ENCODE peak calls at places on chromosomes 6 and 20, in ten cellular contexts. R, F, A, W, X, M, Z, K, B and C are unnamed samples.

GRCh38 chr6:146028835-146029572 is at the start of gene GRM1:
- DNase-seq in B (no peak), W (no peak), M (no peak), R (no peak), F (no peak), A (no peak), Z (no peak), K (no peak), X (no peak), C (no peak)

GRCh38 chr6:27260339-27260738 is 12.8 kb downstream of the PRSS16 start:
- DNase-seq in M (no peak), Z (no peak), A (peak; percentile 25), B (no peak), F (no peak), X (no peak), W (no peak), K (no peak), R (no peak), C (no peak)

GRCh38 chr6:54260025-54260424 is 48.2 kb upstream of the TINAG start:
- DNase-seq in Z (no peak), W (no peak), M (no peak), A (no peak), R (no peak), X (no peak), F (no peak), B (no peak), K (no peak), C (no peak)

GRCh38 chr6:2149370-2150006 is 95.9 kb downstream of the GMDS start:
- DNase-seq in M (no peak), K (no peak), Z (no peak), W (peak; percentile 28), A (no peak), X (no peak), B (no peak), R (no peak), F (no peak), C (no peak)

GRCh38 chr6:9563996-9564395 is 850.9 kb downstream of the TFAP2A start:
- DNase-seq in R (no peak), W (no peak), B (no peak), Z (no peak), F (no peak), M (no peak), A (peak; percentile 14), X (no peak), K (no peak), C (no peak)

GRCh38 chr6:22041797-22042489 is 254.9 kb downstream of the PRL start:
- DNase-seq in X (no peak), K (peak; percentile 15), R (no peak), F (no peak), B (no peak), M (no peak), W (no peak), Z (no peak), A (peak; percentile 45), C (no peak)

GRCh38 chr6:117890172-117890571 is 16.9 kb upstream of the SLC35F1 start:
- DNase-seq in R (no peak), Z (no peak), W (no peak), F (no peak), A (no peak), B (no peak), X (no peak), K (no peak), M (no peak), C (no peak)

GRCh38 chr20:43095034-43095433 is 94.7 kb downstream of the PTPRT start:
- DNase-seq in A (no peak), X (no peak), K (no peak), R (no peak), W (no peak), M (no peak), B (no peak), F (no peak), Z (no peak), C (no peak)

GRCh38 chr6:160379464-160379863 is 31.3 kb downstream of the SLC22A3 start:
- DNase-seq in F (no peak), R (peak; percentile 6), B (no peak), X (no peak), W (no peak), K (no peak), A (peak; percentile 72), Z (no peak), M (no peak), C (no peak)

GRCh38 chr20:35092524-35093244 is at the start of gene TRPC4AP:
- DNase-seq in A (peak; percentile 94), K (peak; percentile 65), F (peak; percentile 91), Z (peak; percentile 95), B (peak; percentile 93), M (peak; percentile 97), W (peak; percentile 85), R (peak; percentile 76), X (peak; percentile 73), C (no peak)

GRCh38 chr6:16901777-16902176 is 140.5 kb upstream of the ATXN1 start:
- DNase-seq in K (no peak), B (peak; percentile 74), Z (no peak), M (no peak), F (peak; percentile 7), W (no peak), X (no peak), A (peak; percentile 91), R (no peak), C (peak; percentile 82)

GRCh38 chr20:53023717-53024116 is 51.6 kb downstream of the TSHZ2 start:
- DNase-seq in B (no peak), Z (no peak), X (no peak), W (peak; percentile 35), A (no peak), K (no peak), M (no peak), R (no peak), F (no peak), C (no peak)

GRCh38 chr20:37944456-37944981 is 41.6 kb downstream of the VSTM2L start:
- DNase-seq in R (no peak), Z (no peak), W (no peak), K (no peak), F (no peak), B (no peak), M (no peak), A (no peak), X (no peak), C (no peak)

GRCh38 chr6:21538186-21538798 is 55.3 kb upstream of the SOX4 start:
- DNase-seq in F (no peak), W (no peak), K (no peak), R (no peak), M (no peak), Z (no peak), X (no peak), A (peak; percentile 21), B (no peak), C (no peak)

GRCh38 chr6:139152088-139152891 is 17.4 kb downstream of the HECA start:
- DNase-seq in K (peak; percentile 52), B (no peak), W (peak; percentile 12), R (no peak), F (no peak), M (no peak), X (no peak), A (no peak), Z (no peak), C (no peak)

GRCh38 chr6:38193486-38194281 is 374.2 kb downstream of the ZFAND3 start:
- DNase-seq in K (no peak), X (no peak), W (no peak), B (no peak), Z (no peak), A (no peak), R (no peak), F (peak; percentile 38), M (no peak), C (no peak)

GRCh38 chr20:63432577-63433061 is 39.8 kb downstream of the KCNQ2 start:
- DNase-seq in R (peak; percentile 19), K (no peak), B (no peak), W (no peak), A (no peak), M (no peak), X (no peak), F (no peak), Z (no peak), C (no peak)

GRCh38 chr6:137723273-137724017 is 143.6 kb upstream of the TNFAIP3 start:
- DNase-seq in R (no peak), X (no peak), K (no peak), F (no peak), M (no peak), B (no peak), Z (no peak), A (no peak), W (peak; percentile 44), C (no peak)